ENCODE peak calls at places on chromosomes 13 and 19, in seven cellular contexts. N, S, J, L, H, G and B are unnamed samples.

GRCh38 chr13:52001120-52001731 is 10.0 kb downstream of the ATP7B start:
- DNase-seq in N (no peak), S (no peak), J (peak; percentile 16), L (no peak), H (peak; percentile 69), G (peak; percentile 71), B (no peak)

GRCh38 chr19:48818234-48818823 is 7.5 kb upstream of the BCAT2 start:
- DNase-seq in N (no peak), S (no peak), J (peak; percentile 26), L (peak; percentile 76), H (no peak), G (no peak), B (no peak)

GRCh38 chr13:34046457-34046856 is 228.5 kb downstream of the RFC3 start:
- DNase-seq in N (no peak), S (no peak), J (no peak), L (no peak), H (no peak), G (no peak), B (no peak)

GRCh38 chr13:50898338-50898737 is 11.3 kb upstream of the RNASEH2B start:
- DNase-seq in N (no peak), S (no peak), J (no peak), L (no peak), H (no peak), G (no peak), B (no peak)

GRCh38 chr19:49155005-49155826 is at the start of gene HRC:
- DNase-seq in N (peak; percentile 49), S (peak; percentile 84), J (no peak), L (no peak), H (no peak), G (no peak), B (no peak)

GRCh38 chr13:82747948-82748347 is 1134.3 kb downstream of the SLITRK1 start:
- DNase-seq in N (no peak), S (no peak), J (no peak), L (no peak), H (peak; percentile 66), G (peak; percentile 34), B (no peak)

GRCh38 chr19:40217921-40218890 is at the start of gene TTC9B:
- DNase-seq in N (no peak), S (no peak), J (no peak), L (no peak), H (peak; percentile 60), G (peak; percentile 68), B (no peak)

GRCh38 chr13:37143901-37144300 is 38.4 kb upstream of the CSNK1A1L start:
- DNase-seq in N (no peak), S (no peak), J (no peak), L (no peak), H (peak; percentile 48), G (no peak), B (no peak)

GRCh38 chr19:21838646-21839045 is 2.7 kb upstream of the ZNF43 start:
- DNase-seq in N (no peak), S (no peak), J (no peak), L (no peak), H (no peak), G (peak; percentile 11), B (no peak)

GRCh38 chr13:23427342-23428182 is 5.9 kb downstream of the SACS start:
- DNase-seq in N (peak; percentile 43), S (peak; percentile 13), J (no peak), L (peak; percentile 43), H (peak; percentile 91), G (no peak), B (no peak)

GRCh38 chr13:96551540-96551939 is 442.7 kb downstream of the OXGR1 start:
- DNase-seq in N (no peak), S (no peak), J (no peak), L (no peak), H (no peak), G (peak; percentile 8), B (no peak)

DNA sequence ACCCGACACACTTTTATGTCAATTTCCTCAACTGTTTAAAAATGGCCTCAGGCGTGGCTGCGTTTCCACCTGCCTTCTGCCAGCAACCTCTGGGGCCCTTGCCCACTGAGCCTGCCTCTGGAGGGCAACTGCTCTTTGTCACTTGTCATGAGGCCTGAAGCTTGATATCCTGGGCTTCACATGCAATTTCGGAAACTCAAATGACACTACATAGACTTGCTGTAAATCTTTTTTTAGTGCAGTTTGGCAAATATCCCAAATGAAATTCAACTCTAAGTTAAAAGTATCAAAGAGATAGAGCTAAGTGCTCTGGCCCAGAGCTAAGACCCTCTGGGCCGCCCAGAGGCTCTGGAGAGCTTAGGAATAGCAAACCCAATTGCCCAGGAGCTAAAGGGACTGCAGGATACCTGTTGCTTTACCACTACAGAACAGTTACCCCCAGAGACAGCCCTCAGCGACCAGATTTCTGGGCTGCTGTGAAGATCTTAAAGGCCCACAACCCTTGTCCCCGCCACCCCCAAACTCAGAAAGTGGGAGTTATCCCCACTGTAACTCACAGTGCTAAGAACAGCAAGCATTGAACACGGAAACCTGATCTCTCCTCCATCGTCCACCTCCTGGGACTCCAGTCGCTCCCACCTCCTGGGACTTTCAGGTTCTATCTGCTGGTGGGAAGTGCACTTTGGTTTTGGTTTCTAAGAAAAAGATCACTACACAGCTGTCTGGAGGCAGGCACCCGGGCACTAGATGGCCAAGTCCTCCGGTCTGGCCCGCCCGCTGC is 19.4 kb downstream of the GJA3 start:
- DNase-seq in N (no peak), S (peak; percentile 73), J (no peak), L (no peak), H (no peak), G (no peak), B (no peak)
- H3K27me3 ChIP-seq in N (no peaks in the 10 kb centered on the region), S (peaks cover 34% of the 10 kb centered on the region), J (no peaks in the 10 kb centered on the region), L (no peaks in the 10 kb centered on the region), H (peaks cover 12% of the 10 kb centered on the region), G (peaks cover 2% of the 10 kb centered on the region), B (no peaks in the 10 kb centered on the region)

GRCh38 chr19:13002970-13003540 is 7.8 kb downstream of the NFIX start:
- DNase-seq in N (peak; percentile 16), S (no peak), J (no peak), L (no peak), H (no peak), G (no peak), B (no peak)
- H3K4me1 ChIP-seq in N (peaks cover 8% of the 10 kb centered on the region), S (peaks cover 20% of the 10 kb centered on the region), J (no peaks in the 10 kb centered on the region), L (peaks cover 100% of the 10 kb centered on the region), H (peaks cover 42% of the 10 kb centered on the region), G (no peaks in the 10 kb centered on the region), B (peaks cover 45% of the 10 kb centered on the region)

GRCh38 chr13:110559986-110560385 is 1.5 kb downstream of the RAB20 start:
- DNase-seq in N (no peak), S (no peak), J (no peak), L (no peak), H (peak; percentile 20), G (no peak), B (no peak)
- H3K27me3 ChIP-seq in N (no peaks in the 10 kb centered on the region), S (no peaks in the 10 kb centered on the region), J (peaks cover 16% of the 10 kb centered on the region), L (no peaks in the 10 kb centered on the region), H (no peaks in the 10 kb centered on the region), G (no peaks in the 10 kb centered on the region), B (no peaks in the 10 kb centered on the region)

GRCh38 chr13:74063533-74064100 is 70.6 kb downstream of the KLF12 start:
- DNase-seq in N (no peak), S (no peak), J (no peak), L (no peak), H (no peak), G (no peak), B (no peak)
- H3K4me1 ChIP-seq in N (peaks cover 7% of the 10 kb centered on the region), S (peaks cover 6% of the 10 kb centered on the region), J (peaks cover 32% of the 10 kb centered on the region), L (peaks cover 40% of the 10 kb centered on the region), H (peaks cover 45% of the 10 kb centered on the region), G (no peaks in the 10 kb centered on the region), B (peaks cover 21% of the 10 kb centered on the region)

DNA sequence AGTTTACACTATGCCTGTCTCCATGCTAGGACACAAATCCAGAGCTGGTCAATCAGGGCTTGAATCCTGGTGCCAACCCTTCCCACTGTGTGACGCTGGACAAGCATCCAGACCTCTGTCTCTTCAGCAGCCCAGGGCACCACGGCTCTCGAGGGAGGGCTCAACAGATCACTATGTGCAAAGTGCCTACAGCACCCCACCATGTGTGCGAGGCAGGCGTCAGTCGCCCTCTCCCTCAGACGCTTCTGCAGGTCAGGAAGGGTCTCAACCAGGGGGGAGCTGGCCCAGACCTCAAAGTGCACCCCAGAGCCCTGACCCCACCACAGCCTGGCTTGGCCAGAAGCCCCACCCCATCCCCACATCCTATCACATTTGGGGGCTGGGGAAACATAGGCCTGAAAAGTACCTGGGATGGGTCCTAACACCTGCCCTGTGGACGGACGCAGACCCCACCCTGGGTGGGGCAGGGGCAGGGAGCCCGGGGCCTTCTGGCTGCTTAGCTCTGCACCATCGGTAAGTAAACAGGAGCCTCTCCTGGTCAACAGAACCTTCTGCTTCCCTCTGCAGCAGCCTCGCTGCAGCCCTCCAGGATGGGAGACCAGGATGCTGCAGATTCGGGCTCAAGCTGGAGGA is 2.9 kb upstream of the C2CD4C start:
- DNase-seq in N (peak; percentile 11), S (no peak), J (no peak), L (no peak), H (no peak), G (no peak), B (no peak)
- H3K27me3 ChIP-seq in N (no peaks in the 10 kb centered on the region), S (peaks cover 47% of the 10 kb centered on the region), J (peaks cover 90% of the 10 kb centered on the region), L (peaks cover 5% of the 10 kb centered on the region), H (peaks cover 20% of the 10 kb centered on the region), G (peaks cover 4% of the 10 kb centered on the region), B (peaks cover 21% of the 10 kb centered on the region)

GRCh38 chr13:98479496-98480003 is 97.4 kb downstream of the STK24 start:
- DNase-seq in N (no peak), S (no peak), J (no peak), L (no peak), H (no peak), G (no peak), B (no peak)

GRCh38 chr13:98480915-98481510 is 95.9 kb downstream of the STK24 start:
- DNase-seq in N (no peak), S (no peak), J (no peak), L (no peak), H (no peak), G (no peak), B (no peak)

GRCh38 chr13:98482476-98483444 is 94.1 kb downstream of the STK24 start:
- DNase-seq in N (peak; percentile 73), S (peak; percentile 76), J (no peak), L (peak; percentile 87), H (peak; percentile 90), G (peak; percentile 70), B (peak; percentile 73)

GRCh38 chr13:98483636-98484288 is 93.1 kb downstream of the STK24 start:
- DNase-seq in N (no peak), S (no peak), J (no peak), L (no peak), H (peak; percentile 37), G (no peak), B (no peak)

DNA sequence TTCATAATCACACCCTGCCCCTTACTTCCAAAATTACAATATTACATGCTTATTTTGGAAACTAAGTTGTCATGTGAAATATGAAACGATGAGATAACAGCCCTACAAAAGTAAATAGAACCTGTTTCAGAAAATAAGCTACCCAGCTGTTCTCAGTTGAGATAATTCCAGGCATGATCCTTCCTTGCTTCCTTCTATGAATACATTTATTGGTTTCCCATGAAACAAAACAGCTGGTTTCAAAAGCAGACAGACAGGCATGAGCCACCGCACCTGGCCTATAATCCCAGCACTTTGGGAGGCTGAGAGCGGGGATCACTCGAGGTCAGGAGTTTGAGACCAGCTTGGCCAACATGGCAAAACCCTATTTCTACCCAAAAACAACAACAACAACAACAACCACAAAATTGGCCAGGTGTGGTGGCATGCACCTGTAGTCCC is 95.4 kb downstream of the STK24 start:
- DNase-seq in N (no peak), S (no peak), J (no peak), L (no peak), H (no peak), G (no peak), B (no peak)
- H3K4me1 ChIP-seq in N (peaks cover 33% of the 10 kb centered on the region), S (peaks cover 23% of the 10 kb centered on the region), J (peaks cover 17% of the 10 kb centered on the region), L (peaks cover 93% of the 10 kb centered on the region), H (peaks cover 40% of the 10 kb centered on the region), G (peaks cover 31% of the 10 kb centered on the region), B (peaks cover 37% of the 10 kb centered on the region)